ENCODE peak calls at places on chromosomes 2 and 18, in eight cellular contexts. E is NB4; V is activated T-cell treated with anti-CD3 and anti-CD28 coated beads for 24 hours; M is AML-193; K is Ammon's horn; A is NCI-H2227 treated with DMSO at 0.1 percent for 48 hours; N is stimulated activated naive B cell treated with anti-CD40 and anti-IgM and Interleukin-4, amounts not matched to agents 10 μg/mL and 1 μg/mL and 100 μg/mL, for 72 hours; L is activated CD4-positive, alpha-beta T cell treated with anti-CD3 and anti-CD28 coated beads, Interleukin-2, amount 10 ng/mL, durations not matched to agents 7 days and 5 days. S is an unnamed sample.

GRCh38 chr2:162430323-162430722 is 86.4 kb downstream of the GCA start:
- DNase-seq in N (no peak), K (no peak), M (no peak), E (no peak), V (no peak), L (no peak), A (no peak), S (no peak)

GRCh38 chr2:32008811-32009478 is 1.9 kb downstream of the MEMO1 start:
- DNase-seq in N (no peak), L (peak), V (peak), E (peak), A (no peak), M (no peak), K (peak), S (no peak)

GRCh38 chr2:181742908-181743722 is 62.8 kb upstream of the NEUROD1 start:
- DNase-seq in N (no peak), K (peak), E (peak), M (peak), A (peak), V (peak), L (peak), S (no peak)

GRCh38 chr18:45222200-45222599 is 393.1 kb upstream of the SLC14A2 start:
- DNase-seq in V (no peak), A (no peak), L (no peak), E (no peak), N (no peak), M (no peak), K (no peak), S (no peak)

GRCh38 chr2:25470792-25471191 is 129.1 kb upstream of the DNMT3A start:
- DNase-seq in N (no peak), K (no peak), V (no peak), E (no peak), M (no peak), L (no peak), A (no peak), S (no peak)

GRCh38 chr2:69149631-69150215 is 136.7 kb downstream of the ANTXR1 start:
- DNase-seq in V (no peak), E (peak), L (no peak), M (no peak), N (no peak), A (peak), K (no peak), S (no peak)

GRCh38 chr2:236682651-236683422 is 113.2 kb downstream of the ACKR3 start:
- DNase-seq in E (no peak), K (no peak), L (no peak), M (no peak), A (no peak), N (no peak), V (no peak), S (no peak)

GRCh38 chr18:25279133-25279532 is 72.8 kb downstream of the ZNF521 start:
- DNase-seq in K (no peak), M (no peak), A (no peak), L (no peak), V (no peak), E (no peak), N (no peak), S (no peak)

GRCh38 chr2:123715467-123715982 is 309.6 kb upstream of the CNTNAP5 start:
- DNase-seq in K (no peak), M (no peak), E (no peak), N (no peak), A (no peak), L (no peak), V (no peak), S (no peak)

GRCh38 chr2:191638079-191638801 is 39.7 kb upstream of the NABP1 start:
- DNase-seq in V (no peak), N (no peak), E (peak), K (peak), L (no peak), A (no peak), M (no peak), S (no peak)

GRCh38 chr2:28093308-28093707 is 202.8 kb downstream of the BABAM2 start:
- DNase-seq in V (no peak), E (no peak), K (no peak), L (no peak), N (no peak), M (no peak), A (no peak), S (no peak)

GRCh38 chr2:47056875-47057731 is 98.0 kb downstream of the STPG4 start:
- DNase-seq in M (peak), V (no peak), K (peak), E (peak), L (no peak), A (no peak), N (peak), S (no peak)

GRCh38 chr18:70491734-70492348 is 203.0 kb downstream of the SOCS6 start:
- DNase-seq in K (peak), N (no peak), V (peak), L (peak), E (peak), A (peak), M (peak), S (no peak)

GRCh38 chr2:31967790-31968189 is 43.0 kb downstream of the MEMO1 start:
- DNase-seq in A (no peak), K (no peak), V (no peak), M (no peak), E (no peak), N (no peak), L (no peak), S (no peak)

GRCh38 chr2:239376351-239376750 is 24.5 kb downstream of the HDAC4 start:
- DNase-seq in N (no peak), K (no peak), V (no peak), M (no peak), A (no peak), E (no peak), L (no peak), S (no peak)

GRCh38 chr18:40553029-40553428 is 1402.0 kb upstream of the PIK3C3 start:
- DNase-seq in V (no peak), E (no peak), M (no peak), N (no peak), A (no peak), K (no peak), L (no peak), S (no peak)

GRCh38 chr2:172213116-172213515 is 110.4 kb upstream of the DLX2 start:
- DNase-seq in E (no peak), M (no peak), L (no peak), K (no peak), N (no peak), V (no peak), A (no peak), S (no peak)

GRCh38 chr2:85926931-85927527 is 38.2 kb upstream of the ST3GAL5 start:
- DNase-seq in K (no peak), M (no peak), V (no peak), L (no peak), N (no peak), E (no peak), A (no peak), S (no peak)

GRCh38 chr2:106852103-106852502 is 33.9 kb downstream of the ST6GAL2 start:
- DNase-seq in L (no peak), N (no peak), A (no peak), M (no peak), V (no peak), K (no peak), E (no peak), S (no peak)

GRCh38 chr2:174634130-174635014 is 36.8 kb upstream of the WIPF1 start:
- DNase-seq in N (peak), V (peak), E (peak), L (peak), M (peak), A (no peak), K (peak), S (peak)

GRCh38 chr2:9994462-9994861 is 43.0 kb downstream of the GRHL1 start:
- DNase-seq in E (no peak), L (no peak), M (no peak), V (no peak), K (no peak), N (no peak), A (no peak), S (no peak)

GRCh38 chr2:226782092-226782713 is 17.4 kb downstream of the IRS1 start:
- DNase-seq in K (no peak), V (no peak), E (no peak), A (no peak), M (no peak), N (no peak), L (no peak), S (no peak)

GRCh38 chr2:225614915-225615314 is 215.4 kb downstream of the NYAP2 start:
- DNase-seq in K (no peak), A (no peak), E (no peak), V (no peak), L (no peak), N (no peak), M (no peak), S (no peak)

GRCh38 chr2:150811259-150811912 is 323.9 kb upstream of the RND3 start:
- DNase-seq in E (no peak), L (no peak), N (no peak), K (peak), V (no peak), A (no peak), M (no peak), S (no peak)

GRCh38 chr2:156585457-156585856 is 149.3 kb downstream of the GPD2 start:
- DNase-seq in M (peak), K (no peak), L (no peak), E (no peak), A (no peak), V (no peak), N (no peak), S (no peak)

GRCh38 chr2:52539026-52539964 is 1228.3 kb upstream of the CHAC2 start:
- DNase-seq in V (no peak), K (no peak), M (no peak), E (no peak), A (no peak), N (no peak), L (no peak), S (no peak)

GRCh38 chr2:864501-865106 is 86.0 kb upstream of the SNTG2 start:
- DNase-seq in E (no peak), V (no peak), K (no peak), L (no peak), A (no peak), M (no peak), N (no peak), S (no peak)

S was measured in GM06990.